ENCODE peak calls at places on chromosomes 4 and X, in ten cellular contexts. T is stomach; F is CD4-positive, alpha-beta T cell; V is dorsolateral prefrontal cortex; N is RWPE2; X is fibroblast of pulmonary artery; O is Peyer's patch; C is GM23338; H is esophagus squamous epithelium; I is body of pancreas. J is an unnamed sample.
A peak's percentile ranks its signal among the peaks of the same experiment; 100 is the strongest.

GRCh38 chr4:10205223-10205622 is 88.6 kb upstream of the WDR1 start:
- DNase-seq in C (no peak), V (no peak), T (no peak), F (no peak), O (no peak), N (no peak), X (no peak), H (no peak), I (no peak), J (no peak)

GRCh38 chr4:152684007-152684406 is 4.2 kb upstream of the TMEM154 start:
- DNase-seq in O (no peak), T (no peak), C (no peak), V (no peak), N (no peak), H (no peak), X (no peak), F (no peak), I (no peak), J (no peak)

GRCh38 chr4:150005537-150005936 is 72.7 kb upstream of the DCLK2 start:
- DNase-seq in I (no peak), V (no peak), O (no peak), F (no peak), X (no peak), N (no peak), C (no peak), H (no peak), T (no peak), J (no peak)

GRCh38 chrX:151679798-151680427 is 15.3 kb upstream of the PRRG3 start:
- DNase-seq in T (no peak), F (no peak), V (no peak), O (no peak), H (no peak), C (no peak), N (no peak), X (no peak), I (no peak), J (no peak)

GRCh38 chrX:15405846-15406245 is 21.6 kb upstream of the VEGFD start:
- DNase-seq in H (no peak), T (no peak), I (no peak), F (no peak), C (no peak), X (peak; percentile 9), V (no peak), N (no peak), O (no peak), J (no peak)

GRCh38 chrX:134460861-134461218 is 875 bp downstream of the HPRT1 start:
- DNase-seq in X (no peak), C (peak; percentile 17), F (no peak), T (no peak), V (no peak), I (no peak), N (no peak), O (no peak), H (no peak), J (no peak)

GRCh38 chr4:38691251-38692008 is 27.4 kb downstream of the KLF3 start:
- DNase-seq in N (no peak), X (peak; percentile 91), C (no peak), I (no peak), V (no peak), H (no peak), O (no peak), T (no peak), F (no peak), J (no peak)

GRCh38 chr4:141047228-141047884 is 85.9 kb downstream of the RNF150 start:
- DNase-seq in T (no peak), X (peak; percentile 46), F (no peak), O (no peak), C (no peak), I (no peak), H (no peak), V (no peak), N (no peak), J (no peak)

GRCh38 chr4:137124278-137124932 is 407.9 kb downstream of the PCDH18 start:
- DNase-seq in O (no peak), V (no peak), T (no peak), H (no peak), C (peak; percentile 65), X (peak; percentile 79), I (peak; percentile 5), N (no peak), F (no peak), J (no peak)

DNA sequence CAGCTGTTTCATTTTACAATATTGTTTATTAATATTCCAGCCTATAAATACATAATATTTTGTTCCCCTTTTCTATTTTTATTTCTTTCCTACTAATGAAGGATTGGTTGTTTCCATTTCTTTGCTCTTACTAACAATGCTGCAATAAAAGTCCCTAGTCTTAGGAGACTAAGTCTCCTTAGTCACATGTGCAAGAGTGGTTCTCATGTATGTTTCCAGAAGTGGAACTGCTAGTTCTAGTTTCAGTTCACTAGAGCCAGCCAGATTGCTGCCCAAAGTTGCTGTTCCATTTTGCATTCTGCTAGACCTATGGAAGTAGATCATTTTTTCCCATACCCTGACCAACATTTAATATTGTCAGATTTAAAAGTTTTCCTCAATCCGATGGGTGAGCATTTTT is 44.3 kb downstream of the CNGA1 start:
- DNase-seq in V (no peak), O (no peak), F (no peak), T (no peak), H (no peak), N (no peak), C (no peak), X (no peak), I (no peak), J (no peak)
- TF ChIP-seq CTCF in V (no peak), O (no peak), F (no peak), T (no peak), H (no peak), N (no peak), C (no peak), X (no peak), I (no peak), J (no peak)

GRCh38 chrX:72572248-72573157 is at the start of gene HDAC8:
- DNase-seq in N (peak; percentile 68), I (peak; percentile 71), X (peak; percentile 90), V (peak; percentile 66), T (peak; percentile 61), F (peak; percentile 9), C (peak; percentile 80), O (peak; percentile 57), H (peak; percentile 2), J (peak; percentile 47)

GRCh38 chrX:72576161-72576896 is 3.7 kb upstream of the HDAC8 start:
- DNase-seq in V (no peak), F (no peak), O (no peak), N (no peak), I (no peak), X (peak; percentile 87), C (no peak), T (no peak), H (no peak), J (no peak)

GRCh38 chrX:72568406-72569092 is 4.1 kb downstream of the HDAC8 start:
- DNase-seq in T (no peak), I (no peak), O (no peak), X (peak; percentile 62), N (no peak), C (no peak), V (no peak), F (no peak), H (no peak), J (no peak)

GRCh38 chrX:72569786-72570185 is 2.9 kb downstream of the HDAC8 start:
- DNase-seq in V (no peak), I (no peak), F (no peak), H (no peak), X (peak; percentile 79), O (no peak), T (no peak), C (no peak), N (no peak), J (no peak)

GRCh38 chrX:72573158-72573511 is 492 bp upstream of the HDAC8 start:
- DNase-seq in N (no peak), H (no peak), C (no peak), F (no peak), X (no peak), I (no peak), T (no peak), V (no peak), O (no peak), J (no peak)
- TF ChIP-seq CTCF in N (peak; percentile 17), H (no peak), C (peak; percentile 14), F (no peak), X (no peak), I (no peak), T (no peak), V (no peak), O (no peak), J (no peak)

DNA sequence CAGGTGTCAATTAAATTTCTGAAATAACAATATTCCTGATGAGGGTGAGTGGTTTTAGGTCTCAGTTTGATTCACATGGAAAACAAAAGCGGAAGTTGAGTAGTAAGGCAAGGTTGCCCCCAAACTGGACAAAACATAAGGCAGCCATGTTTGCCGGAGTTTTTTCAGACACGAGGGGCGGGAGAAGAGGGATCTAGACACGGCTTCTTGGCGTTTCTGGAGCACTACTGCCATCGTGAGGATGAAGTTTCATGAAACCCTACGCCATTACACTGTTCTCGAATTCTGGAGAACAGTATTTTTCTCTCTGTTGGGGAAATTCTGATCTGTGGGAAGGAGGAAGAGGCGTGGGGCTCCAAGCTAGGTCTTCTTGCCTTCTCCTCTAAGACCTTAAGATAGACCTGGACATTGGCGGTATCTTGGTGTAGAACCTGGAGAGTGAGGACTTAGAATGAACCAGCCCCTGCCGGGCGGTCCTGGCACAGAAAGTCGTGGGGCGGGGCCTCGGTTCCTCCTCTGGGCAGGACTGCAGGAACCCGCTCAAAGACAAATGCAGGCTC is 160.3 kb downstream of the OR13H1 start:
- DNase-seq in T (peak; percentile 91), V (peak; percentile 77), N (no peak), I (peak; percentile 95), O (no peak), X (no peak), H (peak; percentile 13), C (peak; percentile 6), F (no peak), J (no peak)
- TF ChIP-seq CTCF in T (peak; percentile 63), V (no peak), N (no peak), I (peak; percentile 28), O (peak; percentile 79), X (no peak), H (no peak), C (no peak), F (no peak), J (no peak)

GRCh38 chrX:87578978-87579377 is 61.4 kb downstream of the KLHL4 start:
- DNase-seq in X (peak; percentile 36), F (no peak), I (no peak), T (no peak), H (no peak), O (no peak), C (peak; percentile 27), N (no peak), V (no peak), J (no peak)

GRCh38 chrX:87582453-87582852 is 64.9 kb downstream of the KLHL4 start:
- DNase-seq in C (no peak), O (no peak), T (no peak), V (no peak), N (no peak), H (no peak), F (no peak), I (no peak), X (no peak), J (no peak)

GRCh38 chrX:87580862-87581261 is 63.3 kb downstream of the KLHL4 start:
- DNase-seq in N (no peak), C (no peak), O (no peak), X (no peak), T (no peak), V (no peak), F (no peak), H (no peak), I (no peak), J (no peak)

DNA sequence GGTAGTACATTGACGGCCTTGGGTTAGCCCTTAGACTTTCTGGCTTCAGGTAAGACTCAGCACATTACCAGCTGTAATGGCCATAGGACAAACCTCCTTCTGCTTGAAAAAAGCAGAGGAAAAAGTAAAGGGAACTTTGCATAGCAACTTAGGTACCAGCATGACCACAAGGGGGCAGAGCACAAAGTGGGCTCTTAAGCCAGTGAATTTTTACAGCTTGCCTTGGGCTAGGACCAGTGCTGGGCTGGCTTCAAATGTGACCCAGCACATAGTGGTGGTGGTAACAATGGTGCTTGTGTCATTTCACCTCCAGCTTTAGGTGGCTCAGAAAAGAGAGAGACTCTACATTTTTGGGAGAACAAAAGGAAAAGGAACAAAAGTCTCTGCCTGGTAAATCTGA is 66.1 kb downstream of the KLHL4 start:
- DNase-seq in O (no peak), N (no peak), I (peak; percentile 50), F (no peak), X (peak; percentile 40), H (no peak), V (no peak), C (peak; percentile 72), T (peak; percentile 32), J (peak; percentile 25)
- TF ChIP-seq CTCF in O (no peak), N (peak; percentile 17), I (peak; percentile 21), F (no peak), X (peak; percentile 44), H (no peak), V (no peak), C (peak; percentile 57), T (peak; percentile 39), J (peak; percentile 68)

J was measured in neural crest cell.